ENCODE peak calls at places on chromosomes 11 and 22, in ten cellular contexts. U is memory B cell; X is NCI-H1930; K is IMR-90; S is fibroblast of the aortic adventitia; W is left colon; L is astrocyte of the spinal cord; B is stimulated activated CD4-positive, alpha-beta T cell treated with anti-CD3 and anti-CD28 coated beads, Interleukin-2, amount 100 ng/mL, for 48 hours; Y is activated T-helper 9 cell treated with anti-CD3 and anti-CD28 coated beads, Interleukin-2, amount 50 U/mL, for 16 hours; D is hypothalamus. N is an unnamed sample.

GRCh38 chr22:23034621-23035556 is 35.4 kb upstream of the GNAZ start:
- DNase-seq in U (no peak), X (no peak), K (no peak), S (no peak), W (no peak), L (no peak), B (no peak), Y (no peak), D (no peak), N (no peak)

GRCh38 chr22:19869497-19870152 is 15.0 kb upstream of the GNB1L start:
- DNase-seq in U (no peak), X (no peak), K (no peak), S (no peak), W (no peak), L (no peak), B (no peak), Y (no peak), D (no peak), N (no peak)

GRCh38 chr11:32435511-32435946 is at the start of gene WT1:
- DNase-seq in U (no peak), X (no peak), K (no peak), S (peak), W (no peak), L (no peak), B (no peak), Y (no peak), D (no peak), N (no peak)

GRCh38 chr22:35037089-35037488 is 28.9 kb upstream of the ISX start:
- DNase-seq in U (no peak), X (no peak), K (no peak), S (no peak), W (no peak), L (no peak), B (no peak), Y (no peak), D (peak), N (no peak)

GRCh38 chr11:117837791-117838190 is 13.2 kb upstream of the FXYD2 start:
- DNase-seq in U (no peak), X (no peak), K (no peak), S (no peak), W (no peak), L (no peak), B (no peak), Y (no peak), D (no peak), N (no peak)

GRCh38 chr11:589798-590197 is 13.5 kb downstream of the PHRF1 start:
- DNase-seq in U (no peak), X (no peak), K (no peak), S (no peak), W (no peak), L (no peak), B (no peak), Y (no peak), D (no peak), N (no peak)

GRCh38 chr11:16820324-16821092 is 82.1 kb downstream of the C11orf58 start:
- DNase-seq in U (peak), X (no peak), K (peak), S (peak), W (peak), L (peak), B (peak), Y (peak), D (peak), N (peak)

GRCh38 chr22:29306175-29306829 is at the start of gene GAS2L1:
- DNase-seq in U (peak), X (peak), K (peak), S (peak), W (peak), L (peak), B (no peak), Y (no peak), D (peak), N (peak)

GRCh38 chr11:112961751-112962747 is 829 bp downstream of the NCAM1 start:
- DNase-seq in U (no peak), X (no peak), K (no peak), S (no peak), W (peak), L (no peak), B (no peak), Y (no peak), D (peak), N (no peak)

N was measured in stimulated activated effector memory CD8-positive, alpha-beta T cell treated with anti-CD3 and anti-CD28 coated beads, Interleukin-12 subunit alpha, Interleukin-12 subunit beta, amount 100 ng/mL, for 72 hours.